ENCODE peak calls at places on chromosomes 3 and 15, in four cellular contexts. N is tibial artery, Z is endothelial cell of umbilical vein, D is pancreas. F is an unnamed sample.

GRCh38 chr15:72271895-72272212 is 500 bp downstream of the PARP6 start:
- DNase-seq in N (no peak), Z (peak), D (no peak), F (peak)

GRCh38 chr3:54822206-54822605 is 105.7 kb downstream of the LRTM1 start:
- DNase-seq in N (no peak), Z (no peak), D (no peak), F (peak)

GRCh38 chr15:53447053-53447574 is 312.3 kb downstream of the WDR72 start:
- DNase-seq in N (no peak), Z (no peak), D (no peak), F (no peak)

GRCh38 chr3:18635215-18635614 is 210.1 kb upstream of the SATB1 start:
- DNase-seq in N (no peak), Z (no peak), D (no peak), F (no peak)

GRCh38 chr15:80811781-80812180 is 32.6 kb downstream of the CEMIP start:
- DNase-seq in N (no peak), Z (no peak), D (no peak), F (no peak)

GRCh38 chr15:25830844-25831443 is 32.2 kb downstream of the ATP10A start:
- DNase-seq in N (peak), Z (no peak), D (no peak), F (peak)

GRCh38 chr15:70111203-70112017 is 13.7 kb upstream of the TLE3 start:
- DNase-seq in N (peak), Z (peak), D (peak), F (peak)

GRCh38 chr15:80442728-80443403 is 38.7 kb downstream of the ARNT2 start:
- DNase-seq in N (no peak), Z (no peak), D (no peak), F (no peak)

GRCh38 chr3:15557511-15557946 is 36.0 kb upstream of the COLQ start:
- DNase-seq in N (peak), Z (peak), D (no peak), F (peak)

GRCh38 chr15:42220216-42220615 is 12.1 kb upstream of the VPS39 start:
- DNase-seq in N (no peak), Z (peak), D (no peak), F (no peak)

GRCh38 chr3:128405554-128406277 is 61.0 kb downstream of the DNAJB8 start:
- DNase-seq in N (no peak), Z (no peak), D (no peak), F (no peak)

GRCh38 chr3:60598668-60599067 is 652.6 kb downstream of the FHIT start:
- DNase-seq in N (no peak), Z (no peak), D (no peak), F (no peak)

GRCh38 chr15:99371180-99372103 is 120.2 kb downstream of the LRRC28 start:
- DNase-seq in N (no peak), Z (peak), D (no peak), F (peak)
- TF ChIP-seq CTCF in N (no peak), Z (no peak), D (no peak), F (peak)

DNA sequence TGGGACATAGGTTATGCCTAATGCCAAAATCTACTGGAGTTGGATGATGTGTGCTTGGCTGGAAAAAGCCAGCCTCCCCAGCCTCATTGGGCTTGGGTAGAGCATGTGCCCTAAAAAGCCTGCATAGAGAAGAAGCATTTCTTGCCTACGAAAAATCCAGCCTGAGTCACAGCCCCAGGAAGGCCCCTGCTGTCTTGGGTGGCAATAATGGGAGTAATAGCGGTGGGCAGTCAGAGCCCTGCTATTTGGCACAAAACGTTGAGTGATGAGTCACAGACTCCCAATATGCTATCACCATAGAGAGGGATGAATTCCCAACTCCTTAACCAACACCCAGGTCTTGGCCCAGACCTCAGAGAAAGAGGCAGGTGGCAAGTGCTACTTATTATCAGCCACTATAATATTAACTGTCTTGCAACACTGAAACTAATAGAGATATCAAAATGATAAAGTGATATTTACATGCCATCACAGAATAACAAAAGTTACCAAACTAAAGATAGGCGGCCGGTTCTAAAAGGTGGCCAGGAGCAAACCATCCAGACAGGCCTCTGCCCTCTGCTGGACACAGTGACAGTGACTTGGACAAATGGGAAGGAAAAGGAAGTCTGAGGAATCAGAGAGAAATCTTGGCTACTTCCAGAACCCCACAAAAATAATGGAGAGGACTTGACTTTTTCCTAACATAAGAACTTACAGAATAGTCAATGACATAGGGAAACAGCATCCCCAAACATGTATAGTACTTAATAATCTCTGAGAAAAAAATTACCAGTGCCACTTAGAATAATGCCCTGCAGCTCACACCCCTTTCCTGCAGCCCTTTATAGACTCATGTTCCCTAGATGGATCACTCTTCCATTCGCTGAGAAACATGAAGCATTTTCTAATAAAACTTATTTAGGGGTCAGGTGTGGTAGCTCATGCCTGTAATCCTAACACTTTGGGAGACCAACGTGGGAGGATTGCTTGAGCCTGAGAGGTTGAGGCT is 51.9 kb upstream of the MUC13 start:
- DNase-seq in N (peak), Z (peak), D (no peak), F (peak)
- TF ChIP-seq CTCF in N (peak), Z (peak), D (peak), F (peak)

GRCh38 chr15:75720297-75720696 is 7.6 kb upstream of the CSPG4 start:
- DNase-seq in N (no peak), Z (no peak), D (no peak), F (no peak)

GRCh38 chr15:75721923-75722870 is 9.5 kb upstream of the CSPG4 start:
- DNase-seq in N (no peak), Z (no peak), D (peak), F (no peak)

GRCh38 chr15:75721462-75721922 is 8.8 kb upstream of the CSPG4 start:
- DNase-seq in N (no peak), Z (no peak), D (peak), F (no peak)

GRCh38 chr15:75723171-75723846 is 10.7 kb upstream of the CSPG4 start:
- DNase-seq in N (peak), Z (no peak), D (peak), F (no peak)

DNA sequence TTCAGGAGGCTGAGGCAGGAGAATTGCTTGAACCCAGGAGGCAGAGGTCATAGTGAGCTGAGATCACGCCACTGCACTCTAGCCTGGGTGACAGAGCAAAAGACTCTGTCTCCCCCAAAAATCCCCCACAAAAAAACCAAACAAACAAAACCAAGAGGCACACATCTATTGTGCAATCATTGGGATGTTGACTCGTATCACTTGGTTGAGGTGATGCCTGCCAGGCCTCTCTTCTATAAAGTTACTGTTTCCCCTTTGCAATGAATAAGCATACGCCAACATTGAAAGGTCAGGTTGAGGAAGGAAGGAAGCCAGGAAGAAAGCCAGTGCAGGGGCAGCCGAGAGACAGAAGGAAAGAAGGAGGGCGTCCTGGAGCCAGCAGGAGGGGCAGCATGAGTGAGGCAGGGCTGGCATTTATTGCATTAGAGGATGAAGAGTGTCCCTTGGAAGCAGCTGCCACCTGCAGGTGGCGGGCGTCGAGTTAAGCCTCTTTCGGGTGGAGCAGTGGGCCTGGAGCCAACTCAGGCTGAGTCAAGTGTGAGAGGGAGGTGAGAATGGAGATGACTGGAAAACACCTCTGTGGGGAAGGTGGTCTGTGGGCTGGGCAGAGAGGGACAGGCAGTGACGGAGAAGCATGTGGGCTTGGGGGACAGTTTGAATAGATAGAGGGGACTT is 8.3 kb upstream of the CSPG4 start:
- DNase-seq in N (no peak), Z (peak), D (peak), F (no peak)
- TF ChIP-seq CTCF in N (peak), Z (peak), D (no peak), F (no peak)

GRCh38 chr3:167396075-167396474 is 16.0 kb upstream of the ZBBX start:
- DNase-seq in N (no peak), Z (no peak), D (no peak), F (no peak)

GRCh38 chr3:167394003-167394402 is 13.9 kb upstream of the ZBBX start:
- DNase-seq in N (no peak), Z (no peak), D (no peak), F (no peak)
- TF ChIP-seq CTCF in N (no peak), Z (no peak), D (no peak), F (no peak)

GRCh38 chr3:65984975-65985374 is 53.7 kb downstream of the MAGI1 start:
- DNase-seq in N (no peak), Z (no peak), D (no peak), F (no peak)
- TF ChIP-seq CTCF in N (no peak), Z (no peak), D (no peak), F (no peak)